ENCODE peak calls at places on chromosomes 12 and 14, in six cellular contexts. One of them, this sample, is unnamed.

GRCh38 chr12:55818140-55818728 is 393 bp downstream of the ORMDL2 start:
- DNase-seq in IMR-90: no peak
- DNase-seq in H1: no peak
- DNase-seq in neuronal stem cell: no peak
- DNase-seq in trophoblast cell: no peak
- DNase-seq in H9: no peak
- DNase-seq in this sample: no peak

GRCh38 chr12:65798903-65799302 is 25.4 kb upstream of the HMGA2 start:
- DNase-seq in IMR-90: no peak
- DNase-seq in H1: no peak
- DNase-seq in neuronal stem cell: no peak
- DNase-seq in trophoblast cell: no peak
- DNase-seq in H9: peak; percentile 63
- DNase-seq in this sample: no peak

GRCh38 chr14:77140343-77140936 is 1.2 kb downstream of the ZDHHC22 start:
- DNase-seq in IMR-90: no peak
- DNase-seq in H1: no peak
- DNase-seq in neuronal stem cell: no peak
- DNase-seq in trophoblast cell: no peak
- DNase-seq in H9: no peak
- DNase-seq in this sample: no peak

GRCh38 chr14:91858536-91859275 is 8.6 kb downstream of the TC2N start:
- DNase-seq in IMR-90: peak; percentile 66
- DNase-seq in H1: no peak
- DNase-seq in neuronal stem cell: no peak
- DNase-seq in trophoblast cell: no peak
- DNase-seq in H9: no peak
- DNase-seq in this sample: peak; percentile 37

GRCh38 chr14:98136019-98136418 is 1136.0 kb downstream of the BCL11B start:
- DNase-seq in IMR-90: no peak
- DNase-seq in H1: no peak
- DNase-seq in neuronal stem cell: no peak
- DNase-seq in trophoblast cell: no peak
- DNase-seq in H9: no peak
- DNase-seq in this sample: no peak

GRCh38 chr12:121238604-121239334 is 28.8 kb downstream of the P2RX4 start:
- DNase-seq in IMR-90: no peak
- DNase-seq in H1: no peak
- DNase-seq in neuronal stem cell: no peak
- DNase-seq in trophoblast cell: no peak
- DNase-seq in H9: peak; percentile 74
- DNase-seq in this sample: no peak

GRCh38 chr12:11576104-11576503 is 73.4 kb upstream of the ETV6 start:
- DNase-seq in IMR-90: peak; percentile 48
- DNase-seq in H1: no peak
- DNase-seq in neuronal stem cell: no peak
- DNase-seq in trophoblast cell: no peak
- DNase-seq in H9: no peak
- DNase-seq in this sample: peak; percentile 44

GRCh38 chr12:121467638-121468403 is 67.9 kb downstream of the RNF34 start:
- DNase-seq in IMR-90: no peak
- DNase-seq in H1: no peak
- DNase-seq in neuronal stem cell: peak; percentile 54
- DNase-seq in trophoblast cell: no peak
- DNase-seq in H9: peak; percentile 81
- DNase-seq in this sample: peak; percentile 45

DNA sequence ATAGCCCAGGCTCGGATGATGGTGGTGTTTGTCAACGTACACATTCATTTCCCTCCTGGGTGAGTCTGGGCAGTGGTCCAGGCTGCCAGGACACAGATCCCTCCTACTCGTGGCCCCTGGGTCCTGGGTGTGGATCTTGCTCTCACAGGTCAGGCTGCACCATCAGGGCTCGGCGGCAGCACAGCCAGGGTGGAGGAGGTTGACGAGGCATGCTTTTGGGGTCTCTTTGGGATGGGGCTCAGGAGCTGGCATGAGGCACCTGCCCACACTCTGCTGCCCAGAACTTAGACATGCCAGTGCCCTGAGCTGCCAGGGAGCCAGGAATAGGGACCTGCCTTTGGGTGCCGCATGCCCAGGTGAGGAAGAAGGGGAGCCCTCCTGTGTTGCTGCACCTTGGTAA is 9.7 kb downstream of the TMEM121 start:
- DNase-seq in IMR-90: no peak
- DNase-seq in H1: no peak
- DNase-seq in neuronal stem cell: no peak
- DNase-seq in trophoblast cell: no peak
- DNase-seq in H9: no peak
- DNase-seq in this sample: no peak
- H3K14ac ChIP-seq in IMR-90: no peak overlapping the region
- H3K14ac ChIP-seq in H1: no peak overlapping the region
- H3K14ac ChIP-seq in neuronal stem cell: no peak overlapping the region
- H3K14ac ChIP-seq in trophoblast cell: no peak overlapping the region
- H3K14ac ChIP-seq in H9: no peak overlapping the region
- H3K14ac ChIP-seq in this sample: no peak overlapping the region

GRCh38 chr12:108447168-108447840 is 67.8 kb upstream of the FICD start:
- DNase-seq in IMR-90: peak; percentile 22
- DNase-seq in H1: no peak
- DNase-seq in neuronal stem cell: no peak
- DNase-seq in trophoblast cell: no peak
- DNase-seq in H9: no peak
- DNase-seq in this sample: peak; percentile 24
- H3K14ac ChIP-seq in IMR-90: no peak overlapping the region
- H3K14ac ChIP-seq in H1: no peak overlapping the region
- H3K14ac ChIP-seq in neuronal stem cell: no peak overlapping the region
- H3K14ac ChIP-seq in trophoblast cell: no peak overlapping the region
- H3K14ac ChIP-seq in H9: no peak overlapping the region
- H3K14ac ChIP-seq in this sample: no peak overlapping the region

DNA sequence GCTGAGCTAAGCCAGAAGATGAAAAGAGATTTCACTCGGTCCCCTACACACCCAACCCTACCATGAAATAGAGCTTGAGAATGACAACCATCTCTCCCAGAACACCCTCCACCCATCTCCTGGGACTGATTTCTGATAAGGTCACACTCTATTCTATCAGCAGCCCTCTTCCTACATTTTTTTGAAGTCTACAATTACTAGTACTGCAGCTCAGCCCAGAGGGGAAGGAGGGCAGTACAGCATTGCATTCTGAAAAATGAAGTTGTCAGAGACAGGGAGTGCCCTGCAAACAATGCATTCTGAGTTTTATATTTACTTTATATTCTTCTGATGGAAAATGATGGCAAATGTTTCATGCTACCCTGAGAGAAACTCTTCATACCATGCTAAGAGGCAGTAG is 318.5 kb downstream of the BCAT1 start:
- DNase-seq in IMR-90: no peak
- DNase-seq in H1: no peak
- DNase-seq in neuronal stem cell: no peak
- DNase-seq in trophoblast cell: peak; percentile 16
- DNase-seq in H9: no peak
- DNase-seq in this sample: no peak
- H3K14ac ChIP-seq in IMR-90: no peak overlapping the region
- H3K14ac ChIP-seq in H1: no peak overlapping the region
- H3K14ac ChIP-seq in neuronal stem cell: no peak overlapping the region
- H3K14ac ChIP-seq in trophoblast cell: no peak overlapping the region
- H3K14ac ChIP-seq in H9: no peak overlapping the region
- H3K14ac ChIP-seq in this sample: no peak overlapping the region

GRCh38 chr12:14278294-14278953 is 87.1 kb upstream of the ATF7IP start:
- DNase-seq in IMR-90: no peak
- DNase-seq in H1: no peak
- DNase-seq in neuronal stem cell: no peak
- DNase-seq in trophoblast cell: no peak
- DNase-seq in H9: no peak
- DNase-seq in this sample: no peak
- H3K14ac ChIP-seq in IMR-90: no peak overlapping the region
- H3K14ac ChIP-seq in H1: no peak overlapping the region
- H3K14ac ChIP-seq in neuronal stem cell: no peak overlapping the region
- H3K14ac ChIP-seq in trophoblast cell: no peak overlapping the region
- H3K14ac ChIP-seq in H9: no peak overlapping the region
- H3K14ac ChIP-seq in this sample: no peak overlapping the region

DNA sequence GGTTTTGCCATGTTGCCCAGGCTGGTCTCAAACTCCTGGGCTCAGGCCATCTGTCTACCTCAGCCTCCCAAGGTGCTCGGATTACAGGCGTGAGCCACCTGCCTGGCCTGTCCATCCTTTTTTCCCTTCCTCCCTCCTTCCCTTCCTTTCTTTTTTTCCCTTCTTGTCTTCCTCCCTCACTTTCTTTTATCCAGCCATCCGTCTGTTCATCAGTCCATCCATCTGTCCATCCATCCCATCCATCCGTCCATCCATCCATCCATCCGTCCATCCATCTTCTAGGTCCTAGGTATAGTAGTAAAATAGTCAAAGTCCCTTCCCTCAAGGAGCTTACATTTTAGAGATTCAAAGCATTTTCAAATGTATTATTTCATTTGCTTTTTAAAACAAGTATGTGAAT is 56.8 kb downstream of the CRADD start:
- DNase-seq in IMR-90: no peak
- DNase-seq in H1: no peak
- DNase-seq in neuronal stem cell: no peak
- DNase-seq in trophoblast cell: no peak
- DNase-seq in H9: no peak
- DNase-seq in this sample: no peak
- H3K14ac ChIP-seq in IMR-90: no peak overlapping the region
- H3K14ac ChIP-seq in H1: no peak overlapping the region
- H3K14ac ChIP-seq in neuronal stem cell: no peak overlapping the region
- H3K14ac ChIP-seq in trophoblast cell: no peak overlapping the region
- H3K14ac ChIP-seq in H9: no peak overlapping the region
- H3K14ac ChIP-seq in this sample: no peak overlapping the region

GRCh38 chr14:56741325-56741724 is 69.0 kb downstream of the OTX2 start:
- DNase-seq in IMR-90: no peak
- DNase-seq in H1: no peak
- DNase-seq in neuronal stem cell: no peak
- DNase-seq in trophoblast cell: no peak
- DNase-seq in H9: no peak
- DNase-seq in this sample: no peak

GRCh38 chr14:56738020-56738419 is 72.3 kb downstream of the OTX2 start:
- DNase-seq in IMR-90: no peak
- DNase-seq in H1: no peak
- DNase-seq in neuronal stem cell: no peak
- DNase-seq in trophoblast cell: no peak
- DNase-seq in H9: no peak
- DNase-seq in this sample: no peak

GRCh38 chr14:56745091-56745490 is 65.2 kb downstream of the OTX2 start:
- DNase-seq in IMR-90: no peak
- DNase-seq in H1: no peak
- DNase-seq in neuronal stem cell: no peak
- DNase-seq in trophoblast cell: no peak
- DNase-seq in H9: no peak
- DNase-seq in this sample: no peak

GRCh38 chr14:56742391-56742790 is 67.9 kb downstream of the OTX2 start:
- DNase-seq in IMR-90: no peak
- DNase-seq in H1: no peak
- DNase-seq in neuronal stem cell: no peak
- DNase-seq in trophoblast cell: no peak
- DNase-seq in H9: no peak
- DNase-seq in this sample: no peak
- H3K14ac ChIP-seq in IMR-90: no peak overlapping the region
- H3K14ac ChIP-seq in H1: no peak overlapping the region
- H3K14ac ChIP-seq in neuronal stem cell: no peak overlapping the region
- H3K14ac ChIP-seq in trophoblast cell: no peak overlapping the region
- H3K14ac ChIP-seq in H9: no peak overlapping the region
- H3K14ac ChIP-seq in this sample: no peak overlapping the region

GRCh38 chr14:50335389-50335788 is 23.3 kb downstream of the DMAC2L start:
- DNase-seq in IMR-90: peak; percentile 72
- DNase-seq in H1: peak; percentile 53
- DNase-seq in neuronal stem cell: peak; percentile 81
- DNase-seq in trophoblast cell: peak; percentile 9
- DNase-seq in H9: peak; percentile 65
- DNase-seq in this sample: peak; percentile 75
- H3K14ac ChIP-seq in IMR-90: peak overlapping the region; percentile 86
- H3K14ac ChIP-seq in H1: no peak overlapping the region
- H3K14ac ChIP-seq in neuronal stem cell: no peak overlapping the region
- H3K14ac ChIP-seq in trophoblast cell: no peak overlapping the region
- H3K14ac ChIP-seq in H9: no peak overlapping the region
- H3K14ac ChIP-seq in this sample: no peak overlapping the region

GRCh38 chr12:44771485-44771884 is 104.6 kb downstream of the NELL2 start:
- DNase-seq in IMR-90: no peak
- DNase-seq in H1: no peak
- DNase-seq in neuronal stem cell: no peak
- DNase-seq in trophoblast cell: no peak
- DNase-seq in H9: no peak
- DNase-seq in this sample: no peak

GRCh38 chr12:44780221-44780770 is 95.8 kb downstream of the NELL2 start:
- DNase-seq in IMR-90: no peak
- DNase-seq in H1: no peak
- DNase-seq in neuronal stem cell: no peak
- DNase-seq in trophoblast cell: no peak
- DNase-seq in H9: no peak
- DNase-seq in this sample: no peak

GRCh38 chr12:44775916-44776315 is 100.2 kb downstream of the NELL2 start:
- DNase-seq in IMR-90: no peak
- DNase-seq in H1: no peak
- DNase-seq in neuronal stem cell: peak; percentile 72
- DNase-seq in trophoblast cell: peak; percentile 15
- DNase-seq in H9: no peak
- DNase-seq in this sample: no peak

GRCh38 chr12:44779766-44780165 is 96.3 kb downstream of the NELL2 start:
- DNase-seq in IMR-90: no peak
- DNase-seq in H1: no peak
- DNase-seq in neuronal stem cell: no peak
- DNase-seq in trophoblast cell: peak; percentile 49
- DNase-seq in H9: no peak
- DNase-seq in this sample: no peak

DNA sequence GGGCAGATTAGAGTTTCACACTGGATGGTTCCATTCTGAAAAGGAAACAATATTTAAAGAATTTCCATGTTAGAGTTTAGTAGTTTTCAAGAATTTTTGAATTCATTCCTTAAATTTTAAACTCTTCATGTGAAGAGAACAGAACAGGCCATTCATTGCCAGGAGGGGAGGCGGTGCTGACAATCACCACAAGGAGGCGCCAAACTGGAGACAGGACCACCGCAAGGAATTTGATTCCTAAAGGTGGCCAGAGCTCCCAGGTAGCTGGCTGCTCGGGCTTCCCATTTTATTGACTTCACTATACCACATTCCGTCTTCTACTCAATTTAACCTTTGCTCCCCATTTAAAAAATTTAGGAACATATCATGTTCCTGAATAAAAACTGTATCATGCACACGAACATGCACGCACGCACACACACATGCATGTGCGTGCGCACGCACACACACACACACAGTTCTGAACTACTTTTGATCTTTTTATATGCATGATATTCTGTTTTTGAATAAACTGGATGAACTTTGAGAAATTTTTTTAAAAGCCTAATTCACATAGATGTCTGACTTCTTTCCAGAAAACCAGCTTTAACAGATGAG is 101.2 kb downstream of the NELL2 start:
- DNase-seq in IMR-90: peak; percentile 1
- DNase-seq in H1: peak; percentile 36
- DNase-seq in neuronal stem cell: peak; percentile 45
- DNase-seq in trophoblast cell: peak; percentile 4
- DNase-seq in H9: peak; percentile 76
- DNase-seq in this sample: peak; percentile 4
- H3K14ac ChIP-seq in IMR-90: no peak overlapping the region
- H3K14ac ChIP-seq in H1: no peak overlapping the region
- H3K14ac ChIP-seq in neuronal stem cell: no peak overlapping the region
- H3K14ac ChIP-seq in trophoblast cell: no peak overlapping the region
- H3K14ac ChIP-seq in H9: no peak overlapping the region
- H3K14ac ChIP-seq in this sample: no peak overlapping the region

GRCh38 chr14:44040561-44040960 is 466.5 kb downstream of the FSCB start:
- DNase-seq in IMR-90: no peak
- DNase-seq in H1: no peak
- DNase-seq in neuronal stem cell: no peak
- DNase-seq in trophoblast cell: no peak
- DNase-seq in H9: no peak
- DNase-seq in this sample: no peak
- H3K14ac ChIP-seq in IMR-90: no peak overlapping the region
- H3K14ac ChIP-seq in H1: no peak overlapping the region
- H3K14ac ChIP-seq in neuronal stem cell: no peak overlapping the region
- H3K14ac ChIP-seq in trophoblast cell: no peak overlapping the region
- H3K14ac ChIP-seq in H9: no peak overlapping the region
- H3K14ac ChIP-seq in this sample: no peak overlapping the region